ENCODE peak calls at places on chromosome 1, in ten cellular contexts. A, P, S, U, H, I, G, Q, N and C are unnamed samples.

GRCh38 chr1:37620707-37621106 is 14.0 kb downstream of the RSPO1 start:
- DNase-seq in A (no peak), P (no peak), S (no peak), U (no peak), H (no peak), I (no peak), G (no peak), Q (no peak), N (no peak), C (no peak)

GRCh38 chr1:163346326-163346870 is 24.6 kb downstream of the NUF2 start:
- DNase-seq in A (no peak), P (no peak), S (no peak), U (no peak), H (no peak), I (no peak), G (no peak), Q (no peak), N (no peak), C (no peak)

GRCh38 chr1:245735831-245736530 is 581.2 kb downstream of the KIF26B start:
- DNase-seq in A (no peak), P (peak; percentile 14), S (no peak), U (no peak), H (no peak), I (no peak), G (no peak), Q (no peak), N (no peak), C (no peak)

GRCh38 chr1:206693029-206693428 is 8.3 kb downstream of the MAPKAPK2 start:
- DNase-seq in A (no peak), P (peak; percentile 68), S (no peak), U (no peak), H (no peak), I (no peak), G (no peak), Q (no peak), N (no peak), C (no peak)

GRCh38 chr1:220929304-220929703 is 50.1 kb downstream of the HLX start:
- DNase-seq in A (no peak), P (no peak), S (no peak), U (no peak), H (no peak), I (no peak), G (no peak), Q (no peak), N (no peak), C (no peak)

GRCh38 chr1:226874579-226875425 is 4.4 kb downstream of the PSEN2 start:
- DNase-seq in A (no peak), P (no peak), S (no peak), U (no peak), H (no peak), I (no peak), G (no peak), Q (no peak), N (no peak), C (no peak)

GRCh38 chr1:25657786-25658760 is 41.5 kb downstream of the MAN1C1 start:
- DNase-seq in A (no peak), P (no peak), S (no peak), U (no peak), H (no peak), I (no peak), G (no peak), Q (no peak), N (no peak), C (no peak)

GRCh38 chr1:216523449-216524190 is 100.4 kb upstream of the USH2A start:
- DNase-seq in A (no peak), P (no peak), S (no peak), U (no peak), H (no peak), I (no peak), G (no peak), Q (no peak), N (no peak), C (no peak)

GRCh38 chr1:183632087-183632486 is 3.5 kb downstream of the ARPC5 start:
- DNase-seq in A (no peak), P (peak; percentile 33), S (no peak), U (no peak), H (no peak), I (no peak), G (no peak), Q (no peak), N (no peak), C (no peak)

GRCh38 chr1:61043010-61043820 is 39.1 kb upstream of the NFIA start:
- DNase-seq in A (peak; percentile 68), P (peak; percentile 92), S (peak; percentile 58), U (peak; percentile 79), H (peak; percentile 76), I (peak; percentile 89), G (peak; percentile 56), Q (peak; percentile 92), N (peak; percentile 86), C (peak; percentile 21)